ENCODE peak calls at places on chromosomes 13 and 19, in nine cellular contexts. Z is HL-60; V is Jurkat, Clone E6-1; Q is CD8-positive, alpha-beta memory T cell; O is cardiac fibroblast; N is IMR-90; W is A549; U is cardiac muscle cell; E is left ventricle myocardium inferior. K is an unnamed sample.

GRCh38 chr19:55703790-55704215 is 28.8 kb downstream of the EPN1 start:
- DNase-seq in E (no peak), N (no peak), Z (no peak), V (peak; percentile 30), Q (peak; percentile 52), W (peak; percentile 41), U (no peak), O (peak; percentile 32), K (no peak)

GRCh38 chr13:40389081-40389641 is 277.3 kb downstream of the FOXO1 start:
- DNase-seq in E (no peak), N (no peak), Z (no peak), Q (peak; percentile 69), O (no peak), V (peak; percentile 16), W (no peak), U (no peak), K (no peak)

GRCh38 chr13:37648604-37649003 is 50.0 kb upstream of the POSTN start:
- DNase-seq in N (peak; percentile 88), U (no peak), O (peak; percentile 78), Z (no peak), E (no peak), V (no peak), W (no peak), Q (no peak), K (peak; percentile 56)

GRCh38 chr13:97275265-97275664 is 53.1 kb downstream of the MBNL2 start:
- DNase-seq in E (no peak), Q (no peak), W (peak; percentile 50), V (no peak), Z (no peak), U (no peak), O (peak; percentile 90), N (peak; percentile 92), K (peak; percentile 69)

GRCh38 chr19:18013621-18014111 is 5.7 kb downstream of the ARRDC2 start:
- DNase-seq in N (no peak), U (peak; percentile 29), Z (no peak), W (no peak), Q (no peak), O (no peak), E (peak; percentile 27), V (no peak), K (no peak)

GRCh38 chr13:20285530-20285929 is 53.4 kb upstream of the GJB6 start:
- DNase-seq in O (no peak), E (no peak), N (no peak), V (no peak), Z (no peak), Q (no peak), U (no peak), W (no peak), K (no peak)

GRCh38 chr13:100275746-100276145 is 186.9 kb downstream of the PCCA start:
- DNase-seq in Z (no peak), V (no peak), E (no peak), N (no peak), U (no peak), W (no peak), O (no peak), Q (no peak), K (no peak)

GRCh38 chr19:45049073-45049736 is 10.4 kb downstream of the CLASRP start:
- DNase-seq in V (no peak), O (no peak), Q (no peak), E (peak; percentile 35), W (no peak), U (no peak), Z (no peak), N (no peak), K (no peak)

GRCh38 chr19:13164370-13165090 is 14.3 kb downstream of the IER2 start:
- DNase-seq in Q (peak; percentile 64), W (peak; percentile 91), U (peak; percentile 57), O (peak; percentile 96), Z (no peak), V (peak; percentile 71), N (peak; percentile 61), E (peak; percentile 77), K (no peak)

GRCh38 chr19:15424121-15424520 is 5.3 kb upstream of the AKAP8L start:
- DNase-seq in U (no peak), E (no peak), O (no peak), V (no peak), W (no peak), N (no peak), Q (no peak), Z (no peak), K (no peak)

GRCh38 chr13:92838786-92839185 is 387.8 kb upstream of the GPC6 start:
- DNase-seq in Q (no peak), O (peak; percentile 83), V (no peak), Z (no peak), U (no peak), N (peak; percentile 94), W (peak; percentile 0), E (no peak), K (peak; percentile 92)

GRCh38 chr19:35039881-35040456 is 1.6 kb upstream of the HPN start:
- DNase-seq in N (no peak), E (no peak), W (no peak), Z (no peak), U (no peak), V (no peak), Q (no peak), O (no peak), K (no peak)

GRCh38 chr13:25291691-25292090 is 4.4 kb upstream of the MTMR6 start:
- DNase-seq in Z (no peak), V (no peak), W (no peak), U (no peak), O (no peak), N (no peak), E (no peak), Q (no peak), K (no peak)

GRCh38 chr19:49749055-49749716 is 13.9 kb downstream of the TSKS start:
- DNase-seq in V (no peak), N (peak; percentile 37), U (no peak), Z (no peak), O (peak; percentile 42), E (no peak), W (no peak), Q (no peak), K (no peak)

GRCh38 chr13:42153371-42153770 is 104.9 kb downstream of the DGKH start:
- DNase-seq in N (peak; percentile 18), O (no peak), V (no peak), W (no peak), Z (no peak), U (no peak), Q (no peak), E (no peak), K (peak; percentile 4)

GRCh38 chr19:543912-544608 is at the start of gene GZMM:
- DNase-seq in V (peak; percentile 24), O (no peak), W (no peak), E (no peak), Q (peak; percentile 91), N (no peak), U (no peak), Z (no peak), K (no peak)

GRCh38 chr19:49157445-49158224 is at the start of gene TRPM4:
- DNase-seq in E (peak; percentile 96), Q (no peak), O (peak; percentile 82), N (peak; percentile 61), Z (peak; percentile 28), U (peak; percentile 96), V (peak; percentile 30), W (peak; percentile 84), K (no peak)

GRCh38 chr13:79070343-79070974 is 335.6 kb downstream of the RBM26 start:
- DNase-seq in V (no peak), E (no peak), Q (no peak), Z (no peak), O (no peak), N (no peak), W (no peak), U (no peak), K (no peak)

GRCh38 chr13:36997716-36998427 is 1.3 kb downstream of the ALG5 start:
- DNase-seq in W (no peak), E (no peak), Z (no peak), Q (no peak), U (no peak), N (peak; percentile 23), O (no peak), V (no peak), K (no peak)

GRCh38 chr13:96036515-96036914 is 16.7 kb downstream of the UGGT2 start:
- DNase-seq in O (no peak), E (no peak), Q (no peak), U (no peak), V (no peak), Z (no peak), N (no peak), W (no peak), K (no peak)

GRCh38 chr13:96032717-96033116 is 20.5 kb downstream of the UGGT2 start:
- DNase-seq in Z (no peak), Q (no peak), N (no peak), E (no peak), O (no peak), U (no peak), V (no peak), W (no peak), K (no peak)

GRCh38 chr13:96029002-96029401 is 24.2 kb downstream of the UGGT2 start:
- DNase-seq in E (no peak), Z (no peak), U (no peak), Q (no peak), W (no peak), V (no peak), O (no peak), N (no peak), K (no peak)

GRCh38 chr13:96034662-96035061 is 18.5 kb downstream of the UGGT2 start:
- DNase-seq in W (no peak), E (no peak), O (no peak), V (no peak), Q (no peak), U (no peak), N (no peak), Z (no peak), K (no peak)

GRCh38 chr13:96033220-96034015 is 19.8 kb downstream of the UGGT2 start:
- DNase-seq in O (no peak), Q (no peak), V (no peak), Z (no peak), E (no peak), W (no peak), U (no peak), N (no peak), K (no peak)
- H3K4me3 ChIP-seq in O (no peak overlapping the region), Q (no peak overlapping the region), V (no peak overlapping the region), Z (no peak overlapping the region), E (no peak overlapping the region), W (no peak overlapping the region), U (no peak overlapping the region), N (no peak overlapping the region), K (no peak overlapping the region)

GRCh38 chr13:114167445-114167844 is 11.6 kb upstream of the CFAP97D2 start:
- DNase-seq in O (no peak), E (no peak), Z (no peak), W (no peak), U (no peak), Q (no peak), N (peak; percentile 38), V (no peak), K (no peak)
- H3K4me3 ChIP-seq in O (no peak overlapping the region), E (no peak overlapping the region), Z (no peak overlapping the region), W (no peak overlapping the region), U (no peak overlapping the region), Q (no peak overlapping the region), N (no peak overlapping the region), V (no peak overlapping the region), K (no peak overlapping the region)

GRCh38 chr13:30859326-30859725 is 46.7 kb upstream of the MEDAG start:
- DNase-seq in E (no peak), U (no peak), O (no peak), N (no peak), W (no peak), Q (no peak), V (no peak), Z (no peak), K (no peak)
- H3K4me3 ChIP-seq in E (no peak overlapping the region), U (no peak overlapping the region), O (no peak overlapping the region), N (no peak overlapping the region), W (no peak overlapping the region), Q (no peak overlapping the region), V (no peak overlapping the region), Z (no peak overlapping the region), K (no peak overlapping the region)

GRCh38 chr13:50123002-50123401 is 107.8 kb downstream of the KCNRG start:
- DNase-seq in Z (no peak), E (no peak), N (no peak), U (no peak), V (no peak), W (no peak), O (no peak), Q (no peak), K (no peak)
- H3K4me3 ChIP-seq in Z (peak overlapping the region; percentile 76), E (peak overlapping the region; percentile 100), N (no peak overlapping the region), U (peak overlapping the region; percentile 68), V (peak overlapping the region; percentile 83), W (no peak overlapping the region), O (no peak overlapping the region), Q (no peak overlapping the region), K (no peak overlapping the region)

K was measured in skeletal muscle cell.